ENCODE peak calls at places on chromosomes 3 and 15, in six cellular contexts. R is myocyte; E is HTR-8/SVneo; K is naive B cell; T is activated CD8-positive, alpha-beta memory T cell treated with anti-CD3 and anti-CD28 coated beads for 24 hours; X is endothelial cell. N is an unnamed sample.

GRCh38 chr3:101809178-101810022 is 30.4 kb downstream of the NXPE3 start:
- DNase-seq in R (peak), E (peak), K (peak), T (no peak), X (peak), N (no peak)

GRCh38 chr3:42706721-42707619 is 4.4 kb upstream of the HHATL start:
- DNase-seq in R (no peak), E (no peak), K (no peak), T (no peak), X (no peak), N (no peak)

GRCh38 chr15:31203999-31204398 is 102.5 kb upstream of the TRPM1 start:
- DNase-seq in R (no peak), E (no peak), K (no peak), T (peak), X (no peak), N (no peak)

GRCh38 chr3:10783360-10784346 is 32.4 kb upstream of the SLC6A11 start:
- DNase-seq in R (peak), E (no peak), K (peak), T (no peak), X (peak), N (peak)

GRCh38 chr3:33008282-33008681 is 56.8 kb downstream of the CCR4 start:
- DNase-seq in R (no peak), E (no peak), K (no peak), T (no peak), X (no peak), N (no peak)

GRCh38 chr3:37150621-37151020 is 23.8 kb downstream of the LRRFIP2 start:
- DNase-seq in R (no peak), E (no peak), K (no peak), T (no peak), X (no peak), N (no peak)

GRCh38 chr3:6091262-6091661 is 769.7 kb upstream of the GRM7 start:
- DNase-seq in R (no peak), E (no peak), K (no peak), T (no peak), X (no peak), N (no peak)

GRCh38 chr3:185253645-185254410 is at the start of gene EHHADH:
- DNase-seq in R (peak), E (peak), K (peak), T (peak), X (peak), N (no peak)

GRCh38 chr3:72601049-72601448 is 247.2 kb downstream of the SHQ1 start:
- DNase-seq in R (no peak), E (no peak), K (no peak), T (no peak), X (no peak), N (no peak)

GRCh38 chr15:41493205-41493901 is at the start of gene ITPKA:
- DNase-seq in R (peak), E (peak), K (peak), T (peak), X (peak), N (peak)

GRCh38 chr15:101003706-101004105 is 84.5 kb downstream of the LRRK1 start:
- DNase-seq in R (no peak), E (no peak), K (no peak), T (peak), X (no peak), N (no peak)

GRCh38 chr3:12670365-12670764 is 6.4 kb upstream of the RAF1 start:
- DNase-seq in R (no peak), E (no peak), K (no peak), T (no peak), X (no peak), N (no peak)

GRCh38 chr3:12891985-12892839 is 50.8 kb upstream of the RPL32 start:
- DNase-seq in R (peak), E (peak), K (peak), T (peak), X (peak), N (peak)

GRCh38 chr15:90086868-90087268 is 15.4 kb downstream of the IDH2 start:
- DNase-seq in R (peak), E (no peak), K (peak), T (peak), X (peak), N (no peak)

GRCh38 chr3:52082951-52083350 is 26.6 kb upstream of the DUSP7 start:
- DNase-seq in R (no peak), E (no peak), K (no peak), T (no peak), X (no peak), N (no peak)

GRCh38 chr3:10351013-10351735 is 30.3 kb upstream of the SEC13 start:
- DNase-seq in R (no peak), E (no peak), K (no peak), T (no peak), X (no peak), N (no peak)

GRCh38 chr3:37852771-37853170 is 8.9 kb upstream of the CTDSPL start:
- DNase-seq in R (no peak), E (no peak), K (no peak), T (no peak), X (no peak), N (no peak)

GRCh38 chr3:45607790-45608189 is 13.2 kb downstream of the LIMD1 start:
- DNase-seq in R (peak), E (peak), K (no peak), T (no peak), X (no peak), N (no peak)

GRCh38 chr15:29278436-29279099 is 8.9 kb upstream of the NSMCE3 start:
- DNase-seq in R (peak), E (peak), K (no peak), T (no peak), X (no peak), N (peak)

GRCh38 chr3:170154084-170154483 is 27.4 kb downstream of the PHC3 start:
- DNase-seq in R (peak), E (no peak), K (no peak), T (no peak), X (no peak), N (peak)

GRCh38 chr3:112818289-112818688 is 28.4 kb downstream of the CD200R1L start:
- DNase-seq in R (no peak), E (no peak), K (no peak), T (no peak), X (no peak), N (peak)

GRCh38 chr3:115513411-115513800 is 109.9 kb upstream of the GAP43 start:
- DNase-seq in R (no peak), E (no peak), K (peak), T (no peak), X (no peak), N (no peak)

GRCh38 chr15:48297668-48298067 is 33.6 kb upstream of the DUT start:
- DNase-seq in R (no peak), E (no peak), K (no peak), T (no peak), X (no peak), N (no peak)

GRCh38 chr15:81304226-81304625 is 19.7 kb downstream of the STARD5 start:
- DNase-seq in R (no peak), E (no peak), K (peak), T (peak), X (no peak), N (no peak)

GRCh38 chr3:50817756-50818518 is 143.2 kb downstream of the DOCK3 start:
- DNase-seq in R (no peak), E (no peak), K (no peak), T (no peak), X (no peak), N (no peak)

GRCh38 chr3:24133441-24133840 is 188.4 kb downstream of the NR1D2 start:
- DNase-seq in R (no peak), E (no peak), K (no peak), T (no peak), X (no peak), N (no peak)

GRCh38 chr3:153160451-153161137 is 1.4 kb upstream of the RAP2B start:
- DNase-seq in R (peak), E (peak), K (peak), T (peak), X (peak), N (peak)

GRCh38 chr15:86231864-86232801 is 152.5 kb downstream of the AGBL1 start:
- DNase-seq in R (peak), E (no peak), K (no peak), T (no peak), X (peak), N (no peak)

GRCh38 chr3:192022412-192022811 is 561.4 kb downstream of the PYDC2 start:
- DNase-seq in R (peak), E (peak), K (no peak), T (no peak), X (no peak), N (no peak)

GRCh38 chr3:73733796-73734195 is 109.1 kb upstream of the PDZRN3 start:
- DNase-seq in R (no peak), E (no peak), K (no peak), T (no peak), X (no peak), N (no peak)